ENCODE peak calls at places on chromosomes 11 and 22, in four cellular contexts. One of them, this sample, is unnamed.
A peak's percentile ranks its signal among the peaks of the same experiment; 100 is the strongest.

GRCh38 chr11:32852142-32852541 is 22.4 kb downstream of the PRRG4 start:
- DNase-seq in non-pigmented ciliary epithelial cell: no peak
- DNase-seq in GM19239: no peak
- DNase-seq in stimulated activated CD4-positive, alpha-beta T cell treated with anti-CD3 and anti-CD28 coated beads, Interleukin-2, amount 100 ng/mL, for 24 hours: no peak
- DNase-seq in this sample: no peak

GRCh38 chr11:78762105-78762504 is 187.4 kb upstream of the NARS2 start:
- DNase-seq in non-pigmented ciliary epithelial cell: no peak
- DNase-seq in GM19239: no peak
- DNase-seq in stimulated activated CD4-positive, alpha-beta T cell treated with anti-CD3 and anti-CD28 coated beads, Interleukin-2, amount 100 ng/mL, for 24 hours: no peak
- DNase-seq in this sample: no peak

GRCh38 chr11:129593098-129593497 is 217.4 kb downstream of the BARX2 start:
- DNase-seq in non-pigmented ciliary epithelial cell: no peak
- DNase-seq in GM19239: no peak
- DNase-seq in stimulated activated CD4-positive, alpha-beta T cell treated with anti-CD3 and anti-CD28 coated beads, Interleukin-2, amount 100 ng/mL, for 24 hours: no peak
- DNase-seq in this sample: no peak

GRCh38 chr22:31942091-31942490 is 2.2 kb upstream of the YWHAH start:
- DNase-seq in non-pigmented ciliary epithelial cell: no peak
- DNase-seq in GM19239: no peak
- DNase-seq in stimulated activated CD4-positive, alpha-beta T cell treated with anti-CD3 and anti-CD28 coated beads, Interleukin-2, amount 100 ng/mL, for 24 hours: no peak
- DNase-seq in this sample: no peak

GRCh38 chr22:28103596-28103995 is 184.5 kb upstream of the PITPNB start:
- DNase-seq in non-pigmented ciliary epithelial cell: no peak
- DNase-seq in GM19239: no peak
- DNase-seq in stimulated activated CD4-positive, alpha-beta T cell treated with anti-CD3 and anti-CD28 coated beads, Interleukin-2, amount 100 ng/mL, for 24 hours: no peak
- DNase-seq in this sample: no peak

GRCh38 chr11:95512682-95513081 is 276.9 kb downstream of the FAM76B start:
- DNase-seq in non-pigmented ciliary epithelial cell: no peak
- DNase-seq in GM19239: no peak
- DNase-seq in stimulated activated CD4-positive, alpha-beta T cell treated with anti-CD3 and anti-CD28 coated beads, Interleukin-2, amount 100 ng/mL, for 24 hours: no peak
- DNase-seq in this sample: peak; percentile 71

GRCh38 chr22:41286639-41287091 is 678 bp upstream of the RANGAP1 start:
- DNase-seq in non-pigmented ciliary epithelial cell: no peak
- DNase-seq in GM19239: no peak
- DNase-seq in stimulated activated CD4-positive, alpha-beta T cell treated with anti-CD3 and anti-CD28 coated beads, Interleukin-2, amount 100 ng/mL, for 24 hours: peak; percentile 41
- DNase-seq in this sample: no peak

GRCh38 chr22:42343551-42344081 is 73.2 kb upstream of the TCF20 start:
- DNase-seq in non-pigmented ciliary epithelial cell: no peak
- DNase-seq in GM19239: no peak
- DNase-seq in stimulated activated CD4-positive, alpha-beta T cell treated with anti-CD3 and anti-CD28 coated beads, Interleukin-2, amount 100 ng/mL, for 24 hours: peak; percentile 26
- DNase-seq in this sample: no peak

GRCh38 chr11:46918087-46918751 is at the start of gene LRP4:
- DNase-seq in non-pigmented ciliary epithelial cell: no peak
- DNase-seq in GM19239: peak; percentile 40
- DNase-seq in stimulated activated CD4-positive, alpha-beta T cell treated with anti-CD3 and anti-CD28 coated beads, Interleukin-2, amount 100 ng/mL, for 24 hours: peak; percentile 61
- DNase-seq in this sample: no peak

GRCh38 chr22:20324139-20324516 is 4.3 kb upstream of the DGCR6L start:
- DNase-seq in non-pigmented ciliary epithelial cell: no peak
- DNase-seq in GM19239: no peak
- DNase-seq in stimulated activated CD4-positive, alpha-beta T cell treated with anti-CD3 and anti-CD28 coated beads, Interleukin-2, amount 100 ng/mL, for 24 hours: peak; percentile 58
- DNase-seq in this sample: no peak

GRCh38 chr11:4156571-4156970 is 62.0 kb downstream of the RRM1 start:
- DNase-seq in non-pigmented ciliary epithelial cell: no peak
- DNase-seq in GM19239: no peak
- DNase-seq in stimulated activated CD4-positive, alpha-beta T cell treated with anti-CD3 and anti-CD28 coated beads, Interleukin-2, amount 100 ng/mL, for 24 hours: no peak
- DNase-seq in this sample: no peak

GRCh38 chr11:116855413-116855812 is 18.0 kb upstream of the APOA1 start:
- DNase-seq in non-pigmented ciliary epithelial cell: no peak
- DNase-seq in GM19239: no peak
- DNase-seq in stimulated activated CD4-positive, alpha-beta T cell treated with anti-CD3 and anti-CD28 coated beads, Interleukin-2, amount 100 ng/mL, for 24 hours: no peak
- DNase-seq in this sample: no peak

GRCh38 chr11:133896642-133897330 is 51.5 kb upstream of the SPATA19 start:
- DNase-seq in non-pigmented ciliary epithelial cell: no peak
- DNase-seq in GM19239: no peak
- DNase-seq in stimulated activated CD4-positive, alpha-beta T cell treated with anti-CD3 and anti-CD28 coated beads, Interleukin-2, amount 100 ng/mL, for 24 hours: no peak
- DNase-seq in this sample: no peak

GRCh38 chr11:6607190-6607635 is 3.6 kb downstream of the ILK start:
- DNase-seq in non-pigmented ciliary epithelial cell: no peak
- DNase-seq in GM19239: no peak
- DNase-seq in stimulated activated CD4-positive, alpha-beta T cell treated with anti-CD3 and anti-CD28 coated beads, Interleukin-2, amount 100 ng/mL, for 24 hours: no peak
- DNase-seq in this sample: no peak

GRCh38 chr11:126403658-126404057 is 48.2 kb downstream of the ST3GAL4 start:
- DNase-seq in non-pigmented ciliary epithelial cell: no peak
- DNase-seq in GM19239: peak; percentile 40
- DNase-seq in stimulated activated CD4-positive, alpha-beta T cell treated with anti-CD3 and anti-CD28 coated beads, Interleukin-2, amount 100 ng/mL, for 24 hours: no peak
- DNase-seq in this sample: no peak

GRCh38 chr22:23305321-23305910 is 125.1 kb downstream of the BCR start:
- DNase-seq in non-pigmented ciliary epithelial cell: no peak
- DNase-seq in GM19239: no peak
- DNase-seq in stimulated activated CD4-positive, alpha-beta T cell treated with anti-CD3 and anti-CD28 coated beads, Interleukin-2, amount 100 ng/mL, for 24 hours: no peak
- DNase-seq in this sample: no peak

GRCh38 chr11:75066061-75066460 is 30.6 kb downstream of the OR2AT4 start:
- DNase-seq in non-pigmented ciliary epithelial cell: no peak
- DNase-seq in GM19239: no peak
- DNase-seq in stimulated activated CD4-positive, alpha-beta T cell treated with anti-CD3 and anti-CD28 coated beads, Interleukin-2, amount 100 ng/mL, for 24 hours: no peak
- DNase-seq in this sample: no peak

GRCh38 chr11:86578727-86579405 is 93.5 kb downstream of the ME3 start:
- DNase-seq in non-pigmented ciliary epithelial cell: no peak
- DNase-seq in GM19239: no peak
- DNase-seq in stimulated activated CD4-positive, alpha-beta T cell treated with anti-CD3 and anti-CD28 coated beads, Interleukin-2, amount 100 ng/mL, for 24 hours: no peak
- DNase-seq in this sample: no peak

GRCh38 chr11:12787847-12788246 is 113.6 kb downstream of the TEAD1 start:
- DNase-seq in non-pigmented ciliary epithelial cell: no peak
- DNase-seq in GM19239: no peak
- DNase-seq in stimulated activated CD4-positive, alpha-beta T cell treated with anti-CD3 and anti-CD28 coated beads, Interleukin-2, amount 100 ng/mL, for 24 hours: no peak
- DNase-seq in this sample: no peak

GRCh38 chr11:85132839-85133238 is 494.3 kb downstream of the DLG2 start:
- DNase-seq in non-pigmented ciliary epithelial cell: no peak
- DNase-seq in GM19239: no peak
- DNase-seq in stimulated activated CD4-positive, alpha-beta T cell treated with anti-CD3 and anti-CD28 coated beads, Interleukin-2, amount 100 ng/mL, for 24 hours: no peak
- DNase-seq in this sample: no peak

GRCh38 chr11:92826136-92826535 is 143.3 kb upstream of the MTNR1B start:
- DNase-seq in non-pigmented ciliary epithelial cell: peak; percentile 8
- DNase-seq in GM19239: no peak
- DNase-seq in stimulated activated CD4-positive, alpha-beta T cell treated with anti-CD3 and anti-CD28 coated beads, Interleukin-2, amount 100 ng/mL, for 24 hours: no peak
- DNase-seq in this sample: no peak

GRCh38 chr11:78567209-78567608 is 7.5 kb downstream of the NARS2 start:
- DNase-seq in non-pigmented ciliary epithelial cell: peak; percentile 57
- DNase-seq in GM19239: no peak
- DNase-seq in stimulated activated CD4-positive, alpha-beta T cell treated with anti-CD3 and anti-CD28 coated beads, Interleukin-2, amount 100 ng/mL, for 24 hours: no peak
- DNase-seq in this sample: no peak

GRCh38 chr11:34223021-34223813 is 117.8 kb downstream of the NAT10 start:
- DNase-seq in non-pigmented ciliary epithelial cell: peak; percentile 57
- DNase-seq in GM19239: no peak
- DNase-seq in stimulated activated CD4-positive, alpha-beta T cell treated with anti-CD3 and anti-CD28 coated beads, Interleukin-2, amount 100 ng/mL, for 24 hours: no peak
- DNase-seq in this sample: peak; percentile 55

GRCh38 chr22:43798492-43798891 is 13.6 kb downstream of the EFCAB6 start:
- DNase-seq in non-pigmented ciliary epithelial cell: no peak
- DNase-seq in GM19239: peak; percentile 18
- DNase-seq in stimulated activated CD4-positive, alpha-beta T cell treated with anti-CD3 and anti-CD28 coated beads, Interleukin-2, amount 100 ng/mL, for 24 hours: no peak
- DNase-seq in this sample: no peak

GRCh38 chr11:83063073-83063754 is 8.5 kb downstream of the RAB30 start:
- DNase-seq in non-pigmented ciliary epithelial cell: no peak
- DNase-seq in GM19239: no peak
- DNase-seq in stimulated activated CD4-positive, alpha-beta T cell treated with anti-CD3 and anti-CD28 coated beads, Interleukin-2, amount 100 ng/mL, for 24 hours: no peak
- DNase-seq in this sample: no peak

GRCh38 chr22:19806213-19807160 is 45.9 kb downstream of the TBX1 start:
- DNase-seq in non-pigmented ciliary epithelial cell: no peak
- DNase-seq in GM19239: no peak
- DNase-seq in stimulated activated CD4-positive, alpha-beta T cell treated with anti-CD3 and anti-CD28 coated beads, Interleukin-2, amount 100 ng/mL, for 24 hours: no peak
- DNase-seq in this sample: no peak

GRCh38 chr11:126465573-126466287 is 110.2 kb downstream of the ST3GAL4 start:
- DNase-seq in non-pigmented ciliary epithelial cell: no peak
- DNase-seq in GM19239: peak; percentile 53
- DNase-seq in stimulated activated CD4-positive, alpha-beta T cell treated with anti-CD3 and anti-CD28 coated beads, Interleukin-2, amount 100 ng/mL, for 24 hours: peak; percentile 18
- DNase-seq in this sample: no peak

GRCh38 chr11:8227156-8228152 is 36.2 kb downstream of the LMO1 start:
- DNase-seq in non-pigmented ciliary epithelial cell: no peak
- DNase-seq in GM19239: no peak
- DNase-seq in stimulated activated CD4-positive, alpha-beta T cell treated with anti-CD3 and anti-CD28 coated beads, Interleukin-2, amount 100 ng/mL, for 24 hours: no peak
- DNase-seq in this sample: no peak

GRCh38 chr11:69352715-69353325 is 58.9 kb downstream of the MYEOV start:
- DNase-seq in non-pigmented ciliary epithelial cell: peak; percentile 94
- DNase-seq in GM19239: no peak
- DNase-seq in stimulated activated CD4-positive, alpha-beta T cell treated with anti-CD3 and anti-CD28 coated beads, Interleukin-2, amount 100 ng/mL, for 24 hours: peak; percentile 51
- DNase-seq in this sample: peak; percentile 93

GRCh38 chr11:69368119-69368880 is 74.3 kb downstream of the MYEOV start:
- DNase-seq in non-pigmented ciliary epithelial cell: no peak
- DNase-seq in GM19239: no peak
- DNase-seq in stimulated activated CD4-positive, alpha-beta T cell treated with anti-CD3 and anti-CD28 coated beads, Interleukin-2, amount 100 ng/mL, for 24 hours: no peak
- DNase-seq in this sample: no peak

GRCh38 chr11:131671764-131672163 is 301.3 kb downstream of the NTM start:
- DNase-seq in non-pigmented ciliary epithelial cell: no peak
- DNase-seq in GM19239: no peak
- DNase-seq in stimulated activated CD4-positive, alpha-beta T cell treated with anti-CD3 and anti-CD28 coated beads, Interleukin-2, amount 100 ng/mL, for 24 hours: no peak
- DNase-seq in this sample: no peak

GRCh38 chr11:27563201-27563600 is 56.6 kb upstream of the LIN7C start:
- DNase-seq in non-pigmented ciliary epithelial cell: peak; percentile 42
- DNase-seq in GM19239: no peak
- DNase-seq in stimulated activated CD4-positive, alpha-beta T cell treated with anti-CD3 and anti-CD28 coated beads, Interleukin-2, amount 100 ng/mL, for 24 hours: no peak
- DNase-seq in this sample: no peak

GRCh38 chr22:42892571-42893316 is 35.7 kb upstream of the ARFGAP3 start:
- DNase-seq in non-pigmented ciliary epithelial cell: no peak
- DNase-seq in GM19239: peak; percentile 36
- DNase-seq in stimulated activated CD4-positive, alpha-beta T cell treated with anti-CD3 and anti-CD28 coated beads, Interleukin-2, amount 100 ng/mL, for 24 hours: no peak
- DNase-seq in this sample: no peak

GRCh38 chr11:62552465-62552782 is 5.8 kb upstream of the AHNAK start:
- DNase-seq in non-pigmented ciliary epithelial cell: no peak
- DNase-seq in GM19239: no peak
- DNase-seq in stimulated activated CD4-positive, alpha-beta T cell treated with anti-CD3 and anti-CD28 coated beads, Interleukin-2, amount 100 ng/mL, for 24 hours: no peak
- DNase-seq in this sample: no peak

GRCh38 chr11:28899706-28900105 is 791.5 kb downstream of the METTL15 start:
- DNase-seq in non-pigmented ciliary epithelial cell: no peak
- DNase-seq in GM19239: no peak
- DNase-seq in stimulated activated CD4-positive, alpha-beta T cell treated with anti-CD3 and anti-CD28 coated beads, Interleukin-2, amount 100 ng/mL, for 24 hours: no peak
- DNase-seq in this sample: no peak

GRCh38 chr22:44972363-44973083 is 37.3 kb downstream of the PHF21B start:
- DNase-seq in non-pigmented ciliary epithelial cell: no peak
- DNase-seq in GM19239: no peak
- DNase-seq in stimulated activated CD4-positive, alpha-beta T cell treated with anti-CD3 and anti-CD28 coated beads, Interleukin-2, amount 100 ng/mL, for 24 hours: peak; percentile 22
- DNase-seq in this sample: no peak

GRCh38 chr11:35141538-35141937 is 2.6 kb downstream of the CD44 start:
- DNase-seq in non-pigmented ciliary epithelial cell: no peak
- DNase-seq in GM19239: no peak
- DNase-seq in stimulated activated CD4-positive, alpha-beta T cell treated with anti-CD3 and anti-CD28 coated beads, Interleukin-2, amount 100 ng/mL, for 24 hours: peak; percentile 40
- DNase-seq in this sample: no peak

GRCh38 chr22:32775957-32776356 is 25.5 kb upstream of the TIMP3 start:
- DNase-seq in non-pigmented ciliary epithelial cell: no peak
- DNase-seq in GM19239: no peak
- DNase-seq in stimulated activated CD4-positive, alpha-beta T cell treated with anti-CD3 and anti-CD28 coated beads, Interleukin-2, amount 100 ng/mL, for 24 hours: no peak
- DNase-seq in this sample: no peak

GRCh38 chr11:116791002-116791812 is 472 bp downstream of the APOA5 start:
- DNase-seq in non-pigmented ciliary epithelial cell: no peak
- DNase-seq in GM19239: peak; percentile 73
- DNase-seq in stimulated activated CD4-positive, alpha-beta T cell treated with anti-CD3 and anti-CD28 coated beads, Interleukin-2, amount 100 ng/mL, for 24 hours: peak; percentile 86
- DNase-seq in this sample: no peak

GRCh38 chr22:28015676-28016601 is 96.9 kb upstream of the PITPNB start:
- DNase-seq in non-pigmented ciliary epithelial cell: no peak
- DNase-seq in GM19239: no peak
- DNase-seq in stimulated activated CD4-positive, alpha-beta T cell treated with anti-CD3 and anti-CD28 coated beads, Interleukin-2, amount 100 ng/mL, for 24 hours: no peak
- DNase-seq in this sample: no peak